ENCODE peak calls at places on chromosome 19, in nine cellular contexts. F is GM23248, A is GM23338, V is neural progenitor cell, I is MM.1S, X is hepatocyte, D is PC-3, M is HCT116, W is SK-N-SH. Q is an unnamed sample.

GRCh38 chr19:50922316-50922853 is 11.2 kb upstream of the KLK4 start:
- DNase-seq in F (peak; percentile 82), A (peak; percentile 95), V (peak; percentile 91), I (peak; percentile 78), X (peak; percentile 91), D (peak; percentile 96), M (peak; percentile 84), W (peak; percentile 85), Q (peak; percentile 85)

GRCh38 chr19:41668315-41668714 is 19.8 kb downstream of the CEACAM7 start:
- DNase-seq in F (no peak), A (no peak), V (no peak), I (no peak), X (no peak), D (no peak), M (no peak), W (no peak), Q (no peak)

GRCh38 chr19:45578861-45579260 is 5.7 kb downstream of the OPA3 start:
- DNase-seq in F (peak; percentile 36), A (no peak), V (no peak), I (no peak), X (no peak), D (no peak), M (no peak), W (no peak), Q (no peak)

GRCh38 chr19:32631381-32631780 is 43.6 kb downstream of the ANKRD27 start:
- DNase-seq in F (no peak), A (no peak), V (peak; percentile 24), I (no peak), X (no peak), D (no peak), M (no peak), W (no peak), Q (no peak)

GRCh38 chr19:4362038-4362828 is 18.9 kb downstream of the MPND start:
- DNase-seq in F (no peak), A (no peak), V (no peak), I (no peak), X (no peak), D (no peak), M (no peak), W (no peak), Q (no peak)

GRCh38 chr19:28489126-28489660 is 723.8 kb downstream of the UQCRFS1 start:
- DNase-seq in F (no peak), A (peak; percentile 24), V (peak; percentile 18), I (no peak), X (no peak), D (no peak), M (no peak), W (no peak), Q (no peak)

GRCh38 chr19:39083983-39084731 is at the start of gene ACP7:
- DNase-seq in F (peak; percentile 43), A (peak; percentile 65), V (peak; percentile 40), I (no peak), X (peak; percentile 41), D (peak; percentile 32), M (no peak), W (peak; percentile 64), Q (no peak)

GRCh38 chr19:17555929-17556813 is 722 bp downstream of the COLGALT1 start:
- DNase-seq in F (peak; percentile 78), A (peak; percentile 81), V (peak; percentile 55), I (peak; percentile 43), X (peak; percentile 68), D (peak; percentile 43), M (no peak), W (peak; percentile 74), Q (peak; percentile 67)

GRCh38 chr19:33463194-33463593 is 58.4 kb downstream of the PEPD start:
- DNase-seq in F (no peak), A (no peak), V (no peak), I (no peak), X (no peak), D (no peak), M (no peak), W (no peak), Q (no peak)

GRCh38 chr19:29704562-29705558 is 10.2 kb downstream of the C19orf12 start:
- DNase-seq in F (no peak), A (no peak), V (no peak), I (no peak), X (no peak), D (no peak), M (no peak), W (no peak), Q (no peak)

GRCh38 chr19:31289381-31289880 is 59.8 kb downstream of the TSHZ3 start:
- DNase-seq in F (no peak), A (no peak), V (no peak), I (no peak), X (no peak), D (no peak), M (no peak), W (no peak), Q (no peak)

GRCh38 chr19:31292639-31293185 is 56.5 kb downstream of the TSHZ3 start:
- DNase-seq in F (no peak), A (no peak), V (no peak), I (no peak), X (no peak), D (no peak), M (no peak), W (no peak), Q (no peak)

GRCh38 chr19:31289976-31290375 is 59.3 kb downstream of the TSHZ3 start:
- DNase-seq in F (no peak), A (no peak), V (no peak), I (no peak), X (no peak), D (no peak), M (no peak), W (no peak), Q (no peak)

GRCh38 chr19:31294189-31294588 is 55.0 kb downstream of the TSHZ3 start:
- DNase-seq in F (no peak), A (no peak), V (no peak), I (no peak), X (no peak), D (no peak), M (no peak), W (no peak), Q (no peak)

DNA sequence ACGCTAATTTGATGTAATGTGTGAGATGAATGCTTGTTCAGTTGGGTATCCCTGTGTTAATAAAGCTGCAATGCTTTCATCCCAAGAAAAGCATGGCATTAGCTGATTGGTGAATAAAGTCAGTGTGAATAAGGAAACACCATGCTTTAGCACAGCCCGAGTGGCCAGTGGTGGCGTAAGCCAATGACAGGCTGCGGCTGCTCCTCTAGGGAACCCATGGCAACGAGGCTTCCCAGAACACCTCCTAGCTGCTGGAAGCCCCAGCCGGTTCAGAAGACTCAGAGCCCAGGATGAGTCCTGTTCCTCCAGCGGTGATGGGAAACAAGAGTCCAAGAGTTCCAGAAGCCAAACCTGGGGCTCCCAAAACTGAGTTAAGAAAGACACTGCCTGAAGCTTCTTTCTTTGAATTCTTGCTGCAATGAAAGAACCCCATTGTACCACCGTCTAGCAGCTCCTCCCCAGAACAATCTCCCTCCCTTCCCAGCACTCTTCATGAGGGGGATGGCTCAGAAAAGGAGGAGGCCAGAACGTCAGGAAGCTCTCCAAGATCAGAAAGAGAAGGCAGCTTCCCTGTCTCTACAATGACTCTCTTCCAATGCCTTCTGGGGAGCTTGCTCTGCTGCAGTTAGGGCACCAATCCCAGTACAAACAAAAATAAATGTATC is 58.2 kb downstream of the TSHZ3 start:
- DNase-seq in F (no peak), A (no peak), V (no peak), I (no peak), X (no peak), D (no peak), M (no peak), W (no peak), Q (no peak)
- H4K20me1 ChIP-seq in F (no peaks in the 10 kb centered on the region), A (no peaks in the 10 kb centered on the region), V (no peaks in the 10 kb centered on the region), I (no peaks in the 10 kb centered on the region), X (peaks cover under 1% of the 10 kb centered on the region), D (no peaks in the 10 kb centered on the region), M (no peaks in the 10 kb centered on the region), W (no peaks in the 10 kb centered on the region), Q (no peaks in the 10 kb centered on the region)

GRCh38 chr19:15265214-15265613 is 33.0 kb upstream of the EPHX3 start:
- DNase-seq in F (no peak), A (no peak), V (no peak), I (no peak), X (no peak), D (no peak), M (no peak), W (no peak), Q (no peak)
- H3K4me1 ChIP-seq in F (peaks cover 13% of the 10 kb centered on the region), A (no peaks in the 10 kb centered on the region), V (no peaks in the 10 kb centered on the region), I (peaks cover 7% of the 10 kb centered on the region), X (peaks cover 11% of the 10 kb centered on the region), D (peaks cover 6% of the 10 kb centered on the region), M (no peaks in the 10 kb centered on the region), W (peaks cover 43% of the 10 kb centered on the region), Q (no peaks in the 10 kb centered on the region)

DNA sequence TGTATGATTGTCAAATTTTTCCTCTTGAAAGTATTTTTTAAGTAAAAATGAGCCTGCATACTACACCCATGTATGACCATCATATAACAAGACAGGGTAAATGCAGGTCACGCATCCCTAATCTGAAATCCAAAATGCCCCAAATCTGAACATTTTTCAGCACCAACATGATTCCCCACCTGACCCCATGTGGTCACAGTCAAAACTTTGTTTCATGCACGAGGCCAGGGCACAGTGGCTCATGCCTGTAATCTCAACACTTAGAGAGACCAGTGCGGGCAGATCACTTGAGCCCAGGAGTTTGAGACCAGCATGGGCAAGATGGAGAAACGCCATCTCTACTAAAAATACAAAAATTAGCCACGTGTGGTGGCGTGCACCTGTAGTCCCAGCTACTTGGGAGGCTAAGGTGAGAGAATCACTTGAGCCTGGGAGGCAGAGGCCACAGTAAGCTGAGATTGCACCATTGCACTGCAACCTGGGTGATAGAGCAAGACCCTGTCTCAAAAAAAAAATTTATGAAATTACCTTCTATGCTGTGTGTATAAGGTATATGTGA is 63.7 kb upstream of the NPAS1 start:
- DNase-seq in F (no peak), A (no peak), V (no peak), I (no peak), X (no peak), D (no peak), M (no peak), W (no peak), Q (no peak)
- TF ChIP-seq EZH2phosphoT487 in F (no peak), A (no peak), V (no peak), I (no peak), X (no peak), D (no peak), M (no peak), W (no peak), Q (no peak)

GRCh38 chr19:46661735-46662592 is 982 bp upstream of the DACT3 start:
- DNase-seq in F (peak; percentile 96), A (peak; percentile 95), V (peak; percentile 94), I (peak; percentile 68), X (peak; percentile 95), D (peak; percentile 80), M (peak; percentile 80), W (peak; percentile 76), Q (peak; percentile 85)

GRCh38 chr19:46659151-46660007 is 1.6 kb downstream of the DACT3 start:
- DNase-seq in F (peak; percentile 53), A (peak; percentile 78), V (peak; percentile 77), I (no peak), X (peak; percentile 61), D (no peak), M (no peak), W (peak; percentile 71), Q (no peak)

GRCh38 chr19:46661020-46661731 is at the start of gene DACT3:
- DNase-seq in F (peak; percentile 100), A (peak; percentile 100), V (peak; percentile 100), I (peak; percentile 100), X (peak; percentile 100), D (peak; percentile 97), M (peak; percentile 99), W (peak; percentile 96), Q (peak; percentile 100)

GRCh38 chr19:46660601-46661019 is 372 bp downstream of the DACT3 start:
- DNase-seq in F (no peak), A (peak; percentile 40), V (peak; percentile 55), I (no peak), X (no peak), D (no peak), M (no peak), W (peak; percentile 74), Q (no peak)

GRCh38 chr19:46660008-46660517 is 919 bp downstream of the DACT3 start:
- DNase-seq in F (peak; percentile 45), A (peak; percentile 78), V (peak; percentile 71), I (no peak), X (peak; percentile 72), D (no peak), M (no peak), W (peak; percentile 81), Q (no peak)
- H4K20me1 ChIP-seq in F (no peaks in the 10 kb centered on the region), A (no peaks in the 10 kb centered on the region), V (peaks cover 15% of the 10 kb centered on the region), I (no peaks in the 10 kb centered on the region), X (no peaks in the 10 kb centered on the region), D (no peaks in the 10 kb centered on the region), M (no peaks in the 10 kb centered on the region), W (peaks cover 5% of the 10 kb centered on the region), Q (peaks cover 3% of the 10 kb centered on the region)